ENCODE peak calls at places on chromosome 16, in four cellular contexts. D, C, B and W are unnamed samples.

GRCh38 chr16:75099075-75099667 is 17.4 kb downstream of the LDHD start:
- DNase-seq in B (no peak), C (no peak), D (peak), W (no peak)

GRCh38 chr16:67872631-67873434 is at the start of gene EDC4:
- DNase-seq in C (peak), B (peak), D (peak), W (peak)

GRCh38 chr16:68972720-68973119 is 129.4 kb downstream of the TANGO6 start:
- DNase-seq in C (no peak), D (no peak), B (peak), W (no peak)

GRCh38 chr16:70696952-70697600 is 11.2 kb upstream of the MTSS2 start:
- DNase-seq in D (no peak), B (no peak), C (peak), W (peak)

GRCh38 chr16:3739636-3740035 is 22.3 kb upstream of the TRAP1 start:
- DNase-seq in B (no peak), C (no peak), D (no peak), W (no peak)

GRCh38 chr16:68469728-68470460 is 21.6 kb upstream of the SMPD3 start:
- DNase-seq in D (no peak), B (no peak), C (no peak), W (no peak)

GRCh38 chr16:80296034-80296433 is 244.8 kb upstream of the DYNLRB2 start:
- DNase-seq in D (no peak), B (no peak), C (no peak), W (no peak)

GRCh38 chr16:75080205-75081029 is 36.2 kb downstream of the LDHD start:
- DNase-seq in D (no peak), B (peak), C (no peak), W (no peak)

GRCh38 chr16:82111944-82112343 is 58.1 kb downstream of the MPHOSPH6 start:
- DNase-seq in D (no peak), C (no peak), B (no peak), W (no peak)

GRCh38 chr16:66408181-66409048 is 18.7 kb upstream of the BEAN1 start:
- DNase-seq in B (peak), C (peak), D (no peak), W (no peak)

GRCh38 chr16:85946680-85947510 is 47.9 kb downstream of the IRF8 start:
- DNase-seq in D (no peak), C (no peak), B (no peak), W (no peak)

GRCh38 chr16:85157813-85158701 is 45.8 kb upstream of the CIBAR2 start:
- DNase-seq in D (no peak), C (peak), B (no peak), W (no peak)

GRCh38 chr16:1700246-1700645 is 5.7 kb upstream of the MAPK8IP3 start:
- DNase-seq in D (no peak), B (no peak), C (no peak), W (no peak)

GRCh38 chr16:6888536-6888935 is 444.1 kb upstream of the RBFOX1 start:
- DNase-seq in C (no peak), B (no peak), D (no peak), W (no peak)

GRCh38 chr16:272633-273546 is 2.9 kb downstream of the RGS11 start:
- DNase-seq in D (no peak), B (no peak), C (no peak), W (no peak)

GRCh38 chr16:49731911-49732310 is 124.0 kb downstream of the ZNF423 start:
- DNase-seq in D (no peak), C (no peak), B (no peak), W (no peak)

GRCh38 chr16:81189100-81189664 is 49.3 kb upstream of the BCO1 start:
- DNase-seq in B (no peak), C (no peak), D (no peak), W (no peak)

GRCh38 chr16:67544844-67545664 is 16.4 kb downstream of the RIPOR1 start:
- DNase-seq in B (no peak), C (no peak), D (no peak), W (no peak)

GRCh38 chr16:67537270-67537635 is 8.6 kb downstream of the RIPOR1 start:
- DNase-seq in B (no peak), C (no peak), D (no peak), W (no peak)

GRCh38 chr16:88591577-88592021 is 21.4 kb downstream of the ZC3H18 start:
- DNase-seq in C (no peak), D (no peak), B (no peak), W (no peak)

GRCh38 chr16:86193528-86194193 is 294.7 kb downstream of the IRF8 start:
- DNase-seq in B (no peak), C (no peak), D (no peak), W (no peak)

GRCh38 chr16:88599092-88599733 is 29.0 kb downstream of the ZC3H18 start:
- DNase-seq in C (peak), D (no peak), B (peak), W (peak)

GRCh38 chr16:645852-646678 is 3.1 kb upstream of the WDR90 start:
- DNase-seq in C (no peak), B (no peak), D (no peak), W (no peak)

GRCh38 chr16:14640538-14640937 is 7.8 kb downstream of the BFAR start:
- DNase-seq in C (no peak), B (no peak), D (peak), W (no peak)

GRCh38 chr16:87207509-87207908 is 109.7 kb downstream of the C16orf95 start:
- DNase-seq in D (no peak), C (no peak), B (peak), W (no peak)

GRCh38 chr16:13864689-13865088 is 55.3 kb upstream of the ERCC4 start:
- DNase-seq in C (no peak), D (no peak), B (no peak), W (peak)